ENCODE peak calls at places on chromosomes 6 and 20, in ten cellular contexts. P, W, X, A, I, B, E, S, N and Y are unnamed samples.

GRCh38 chr6:11416936-11417576 is 120.5 kb upstream of the TMEM170B start:
- DNase-seq in P (no peak), W (no peak), X (no peak), A (no peak), I (no peak), B (no peak), E (no peak), S (no peak), N (no peak), Y (no peak)

GRCh38 chr20:11697055-11697454 is 220.6 kb upstream of the BTBD3 start:
- DNase-seq in P (no peak), W (no peak), X (no peak), A (no peak), I (no peak), B (no peak), E (no peak), S (no peak), N (no peak), Y (no peak)

GRCh38 chr20:34976286-34976685 is 20.6 kb downstream of the MYH7B start:
- DNase-seq in P (no peak), W (no peak), X (no peak), A (no peak), I (no peak), B (no peak), E (no peak), S (no peak), N (no peak), Y (no peak)

GRCh38 chr6:75402296-75402695 is 91.3 kb downstream of the FILIP1 start:
- DNase-seq in P (peak; percentile 65), W (no peak), X (peak; percentile 89), A (no peak), I (peak; percentile 32), B (peak; percentile 84), E (no peak), S (no peak), N (no peak), Y (peak; percentile 54)

GRCh38 chr20:18056174-18057105 is 1.3 kb downstream of the OVOL2 start:
- DNase-seq in P (peak; percentile 6), W (no peak), X (no peak), A (no peak), I (peak; percentile 33), B (no peak), E (peak; percentile 67), S (no peak), N (peak; percentile 75), Y (peak; percentile 60)

GRCh38 chr6:52016918-52017748 is 70.3 kb downstream of the PKHD1 start:
- DNase-seq in P (no peak), W (no peak), X (no peak), A (no peak), I (no peak), B (no peak), E (no peak), S (no peak), N (peak; percentile 52), Y (no peak)

GRCh38 chr20:60062431-60063336 is 104.5 kb downstream of the CDH26 start:
- DNase-seq in P (peak; percentile 35), W (no peak), X (peak; percentile 96), A (no peak), I (no peak), B (peak; percentile 54), E (no peak), S (no peak), N (no peak), Y (no peak)

GRCh38 chr20:4073852-4074741 is 58.7 kb upstream of the RNF24 start:
- DNase-seq in P (no peak), W (no peak), X (no peak), A (no peak), I (no peak), B (no peak), E (no peak), S (no peak), N (no peak), Y (no peak)

GRCh38 chr20:35768731-35769664 is 2.8 kb upstream of the PHF20 start:
- DNase-seq in P (peak; percentile 98), W (peak; percentile 80), X (peak; percentile 97), A (no peak), I (peak; percentile 72), B (peak; percentile 99), E (peak; percentile 88), S (no peak), N (peak; percentile 33), Y (peak; percentile 95)

GRCh38 chr6:143774347-143774746 is 68.8 kb upstream of the LTV1 start:
- DNase-seq in P (no peak), W (no peak), X (no peak), A (no peak), I (no peak), B (no peak), E (no peak), S (no peak), N (no peak), Y (no peak)

GRCh38 chr20:11091496-11091895 is 417.7 kb upstream of the JAG1 start:
- DNase-seq in P (peak; percentile 28), W (no peak), X (peak; percentile 27), A (no peak), I (no peak), B (no peak), E (no peak), S (no peak), N (no peak), Y (no peak)

GRCh38 chr6:8084586-8084985 is 17.8 kb downstream of the EEF1E1 start:
- DNase-seq in P (peak; percentile 55), W (no peak), X (peak; percentile 32), A (no peak), I (no peak), B (peak; percentile 31), E (no peak), S (no peak), N (no peak), Y (no peak)

GRCh38 chr20:62732766-62733165 is 24.1 kb downstream of the NTSR1 start:
- DNase-seq in P (no peak), W (no peak), X (no peak), A (no peak), I (no peak), B (no peak), E (peak; percentile 15), S (no peak), N (no peak), Y (no peak)

GRCh38 chr20:4610871-4611270 is 110.8 kb upstream of the PRND start:
- DNase-seq in P (no peak), W (no peak), X (no peak), A (no peak), I (no peak), B (no peak), E (no peak), S (no peak), N (no peak), Y (no peak)

GRCh38 chr6:89866024-89866678 is 28.1 kb upstream of the GJA10 start:
- DNase-seq in P (no peak), W (no peak), X (no peak), A (no peak), I (no peak), B (no peak), E (no peak), S (no peak), N (no peak), Y (no peak)

GRCh38 chr6:40328376-40328987 is 258.7 kb downstream of the LRFN2 start:
- DNase-seq in P (no peak), W (no peak), X (no peak), A (peak; percentile 13), I (peak; percentile 60), B (peak; percentile 9), E (no peak), S (no peak), N (peak; percentile 60), Y (peak; percentile 55)